ENCODE peak calls at places on chromosome 22, in six cellular contexts. I is suprapubic skin, O is H4, X is pons, Q is NCI-H2171, W is BJ. B is an unnamed sample.

GRCh38 chr22:35446365-35446764 is 46.4 kb downstream of the MCM5 start:
- DNase-seq in Q (no peak), W (peak), X (no peak), O (peak), I (no peak), B (no peak)

GRCh38 chr22:20741634-20742581 is 32.0 kb upstream of the SERPIND1 start:
- DNase-seq in O (no peak), Q (no peak), X (peak), I (no peak), W (no peak), B (peak)

GRCh38 chr22:39920134-39920743 is 19.4 kb downstream of the GRAP2 start:
- DNase-seq in O (no peak), W (no peak), Q (no peak), X (no peak), I (no peak), B (no peak)

GRCh38 chr22:37431811-37432707 is 4.8 kb upstream of the ELFN2 start:
- DNase-seq in I (no peak), W (peak), O (peak), X (no peak), Q (no peak), B (no peak)

GRCh38 chr22:26436903-26437515 is 7.9 kb downstream of the ASPHD2 start:
- DNase-seq in I (no peak), W (no peak), O (no peak), Q (no peak), X (no peak), B (no peak)

GRCh38 chr22:17915676-17916075 is 108.7 kb downstream of the MICAL3 start:
- DNase-seq in X (no peak), Q (no peak), O (no peak), I (no peak), W (no peak), B (no peak)

GRCh38 chr22:38569972-38570840 is at the start of gene DMC1:
- DNase-seq in Q (peak), O (peak), I (peak), W (no peak), X (peak), B (peak)

GRCh38 chr22:28544431-28544868 is 135.2 kb downstream of the TTC28 start:
- DNase-seq in I (no peak), W (no peak), X (no peak), O (no peak), Q (no peak), B (no peak)

GRCh38 chr22:18104566-18104965 is 6.0 kb upstream of the TUBA8 start:
- DNase-seq in O (peak), X (no peak), I (no peak), Q (peak), W (no peak), B (no peak)

GRCh38 chr22:41782316-41782715 is 18.2 kb upstream of the CCDC134 start:
- DNase-seq in W (no peak), I (no peak), X (no peak), Q (no peak), O (no peak), B (no peak)

GRCh38 chr22:47564651-47565050 is 802.2 kb downstream of the TBC1D22A start:
- DNase-seq in Q (no peak), O (no peak), I (no peak), W (no peak), X (no peak), B (no peak)

GRCh38 chr22:40348025-40348658 is 1.8 kb downstream of the ADSL start:
- DNase-seq in X (peak), I (no peak), W (no peak), Q (peak), O (peak), B (peak)

GRCh38 chr22:44403166-44403565 is 90.4 kb upstream of the SHISAL1 start:
- DNase-seq in W (no peak), I (peak), O (no peak), X (no peak), Q (no peak), B (no peak)

GRCh38 chr22:38267086-38267485 is 5.7 kb downstream of the TMEM184B start:
- DNase-seq in O (no peak), I (no peak), X (peak), Q (no peak), W (no peak), B (no peak)

GRCh38 chr22:35638408-35638807 is 9.8 kb upstream of the APOL6 start:
- DNase-seq in I (peak), X (peak), O (peak), W (peak), Q (no peak), B (no peak)